ENCODE peak calls at places on chromosomes 1 and 21, in ten cellular contexts. J is astrocyte of the cerebellum, O is left ventricle myocardium inferior, V is IMR-90, U is RWPE1, H is lower leg skin, X is tibial nerve, P is nephron progenitor cell, G is heart right ventricle, N is psoas muscle. D is an unnamed sample.

GRCh38 chr1:93082313-93082712 is 3.2 kb downstream of the MTF2 start:
- DNase-seq in N (no peak), J (no peak), G (no peak), U (no peak), X (no peak), H (no peak), O (no peak), V (no peak), P (no peak), D (no peak)

GRCh38 chr1:109901508-109902145 is 9.0 kb upstream of the CSF1 start:
- DNase-seq in N (no peak), U (peak), V (no peak), G (peak), P (no peak), O (peak), J (no peak), H (no peak), X (no peak), D (peak)

GRCh38 chr1:28646040-28646439 is 2.4 kb upstream of the RNU11 start:
- DNase-seq in P (no peak), V (peak), H (no peak), J (no peak), N (no peak), O (no peak), X (no peak), G (no peak), U (no peak), D (no peak)

GRCh38 chr1:223189903-223190724 is 47.1 kb upstream of the TLR5 start:
- DNase-seq in H (no peak), V (peak), G (no peak), J (peak), O (no peak), U (peak), X (no peak), P (no peak), N (no peak), D (no peak)

GRCh38 chr1:29569971-29570634 is 333.8 kb downstream of the PTPRU start:
- DNase-seq in V (peak), O (no peak), N (no peak), J (peak), H (no peak), P (no peak), X (no peak), G (no peak), U (peak), D (peak)

GRCh38 chr21:40179167-40179566 is 311.9 kb downstream of the PCP4 start:
- DNase-seq in J (peak), U (no peak), P (no peak), G (peak), N (peak), V (no peak), X (no peak), H (no peak), O (no peak), D (no peak)

GRCh38 chr1:110249256-110249655 is 39.1 kb downstream of the KCNC4 start:
- DNase-seq in O (no peak), P (no peak), J (no peak), X (no peak), N (no peak), U (no peak), H (no peak), V (no peak), G (no peak), D (no peak)

GRCh38 chr1:151819227-151819835 is 12.3 kb downstream of the RORC start:
- DNase-seq in X (no peak), J (no peak), N (no peak), P (no peak), O (no peak), H (no peak), V (no peak), U (no peak), G (no peak), D (no peak)

GRCh38 chr1:207152792-207153434 is 48.9 kb downstream of the C4BPA start:
- DNase-seq in P (no peak), V (peak), X (no peak), O (no peak), G (no peak), J (no peak), N (no peak), U (no peak), H (no peak), D (no peak)

GRCh38 chr1:117284408-117285215 is 73.9 kb upstream of the VTCN1 start:
- DNase-seq in G (no peak), J (peak), O (no peak), P (no peak), V (peak), X (no peak), H (no peak), N (no peak), U (peak), D (peak)

GRCh38 chr1:84573967-84574842 is at the start of gene CTBS:
- DNase-seq in X (peak), V (peak), H (peak), J (no peak), U (peak), O (peak), N (peak), P (peak), G (peak), D (peak)

GRCh38 chr1:89547563-89548485 is 23.2 kb downstream of the LRRC8B start:
- DNase-seq in H (peak), P (no peak), N (peak), O (no peak), J (no peak), V (peak), U (peak), G (no peak), X (no peak), D (no peak)

GRCh38 chr1:151790071-151790939 is at the start of gene TDRKH:
- DNase-seq in N (peak), H (peak), G (peak), U (peak), J (peak), V (peak), X (peak), O (peak), P (peak), D (peak)

GRCh38 chr1:216815239-216815955 is 92.2 kb upstream of the ESRRG start:
- DNase-seq in N (peak), X (no peak), H (peak), J (no peak), G (peak), P (peak), O (peak), V (peak), U (no peak), D (no peak)

GRCh38 chr1:6272476-6273270 is 11.8 kb upstream of the GPR153 start:
- DNase-seq in V (no peak), H (no peak), U (no peak), O (no peak), J (no peak), G (no peak), P (no peak), X (no peak), N (no peak), D (no peak)
- TF ChIP-seq CTCF in V (no peak), H (no peak), U (no peak), O (no peak), J (peak), G (no peak), P (peak), X (no peak), N (no peak), D (peak)

GRCh38 chr1:155648207-155649147 is 38.5 kb downstream of the MSTO1 start:
- DNase-seq in H (peak), J (peak), U (peak), X (no peak), N (no peak), G (peak), O (no peak), V (peak), P (no peak), D (peak)
- TF ChIP-seq CTCF in H (no peak), J (peak), U (peak), X (peak), N (peak), G (peak), O (peak), V (peak), P (no peak), D (peak)

GRCh38 chr1:168279253-168279652 is 1.4 kb upstream of the TBX19 start:
- DNase-seq in O (no peak), N (no peak), V (no peak), H (no peak), X (no peak), U (no peak), G (no peak), P (no peak), J (no peak), D (no peak)
- TF ChIP-seq CTCF in O (no peak), N (no peak), V (no peak), H (no peak), X (no peak), U (no peak), G (no peak), P (no peak), J (no peak), D (no peak)

GRCh38 chr1:159774465-159774864 is 6.3 kb upstream of the DUSP23 start:
- DNase-seq in P (no peak), G (no peak), V (no peak), O (no peak), U (no peak), J (no peak), H (no peak), N (no peak), X (no peak), D (no peak)

GRCh38 chr1:159775716-159776115 is 5.0 kb upstream of the DUSP23 start:
- DNase-seq in X (no peak), G (no peak), V (no peak), H (peak), N (no peak), J (no peak), U (peak), P (no peak), O (no peak), D (no peak)

GRCh38 chr1:159765806-159766205 is 15.0 kb upstream of the DUSP23 start:
- DNase-seq in P (no peak), X (no peak), N (no peak), V (no peak), G (no peak), U (no peak), O (no peak), J (no peak), H (no peak), D (no peak)

GRCh38 chr1:159771501-159771900 is 9.3 kb upstream of the DUSP23 start:
- DNase-seq in J (no peak), V (no peak), H (no peak), G (no peak), N (no peak), X (no peak), O (no peak), P (no peak), U (no peak), D (peak)
- TF ChIP-seq CTCF in J (no peak), V (no peak), H (no peak), G (no peak), N (no peak), X (no peak), O (no peak), P (no peak), U (no peak), D (no peak)

DNA sequence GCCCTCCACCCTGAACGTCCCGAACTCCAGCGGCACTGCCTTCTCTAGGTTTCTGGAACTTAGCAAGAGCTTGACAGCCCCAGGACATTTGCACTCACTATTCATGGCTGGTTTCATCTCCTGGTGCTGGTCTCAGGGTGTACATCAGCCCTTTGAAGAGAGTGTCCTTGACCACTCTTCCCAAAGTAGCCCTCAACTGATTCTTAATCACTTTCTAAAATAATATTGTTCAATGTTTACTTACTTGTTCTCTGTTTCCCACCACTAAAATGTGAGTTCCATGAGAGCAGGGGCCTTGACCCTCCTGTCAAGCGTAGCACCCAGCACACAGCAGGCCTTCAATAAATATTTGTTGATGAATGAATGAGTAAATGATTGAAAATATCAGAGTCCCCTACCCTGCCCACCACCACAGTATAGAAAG is 262.5 kb downstream of the RHOU start:
- DNase-seq in O (no peak), X (no peak), V (no peak), J (no peak), U (no peak), P (no peak), H (no peak), N (no peak), G (no peak), D (no peak)
- TF ChIP-seq CTCF in O (no peak), X (no peak), V (no peak), J (no peak), U (no peak), P (no peak), H (no peak), N (no peak), G (no peak), D (no peak)

D was measured in epithelial cell of proximal tubule.